ENCODE peak calls at places on chromosome 9, in nine cellular contexts. V is breast epithelium, E is dorsolateral prefrontal cortex, P is SK-N-SH, N is ovary, K is IMR-90, U is PC-9, L is AG10803, R is OCI-LY7. W is an unnamed sample.

GRCh38 chr9:95065224-95065623 is 252.3 kb downstream of the FANCC start:
- DNase-seq in V (peak), E (no peak), P (no peak), N (no peak), K (no peak), U (no peak), L (no peak), R (no peak), W (no peak)

GRCh38 chr9:69325409-69326212 is 596 bp downstream of the ENTREP1 start:
- DNase-seq in V (no peak), E (no peak), P (peak), N (peak), K (no peak), U (peak), L (no peak), R (no peak), W (no peak)

GRCh38 chr9:122767821-122768220 is 20.9 kb upstream of the OR5C1 start:
- DNase-seq in V (no peak), E (no peak), P (no peak), N (no peak), K (no peak), U (no peak), L (no peak), R (no peak), W (no peak)

GRCh38 chr9:102832814-102833213 is 162.3 kb upstream of the CYLC2 start:
- DNase-seq in V (no peak), E (no peak), P (no peak), N (no peak), K (no peak), U (no peak), L (no peak), R (no peak), W (no peak)

GRCh38 chr9:100884518-100884917 is 144.0 kb upstream of the PLPPR1 start:
- DNase-seq in V (no peak), E (no peak), P (no peak), N (no peak), K (no peak), U (no peak), L (no peak), R (no peak), W (no peak)

GRCh38 chr9:125933056-125933455 is 185.9 kb downstream of the PBX3 start:
- DNase-seq in V (no peak), E (no peak), P (no peak), N (no peak), K (no peak), U (no peak), L (no peak), R (no peak), W (no peak)

GRCh38 chr9:2060425-2060824 is 45.3 kb downstream of the SMARCA2 start:
- DNase-seq in V (no peak), E (no peak), P (no peak), N (no peak), K (peak), U (no peak), L (no peak), R (no peak), W (no peak)

GRCh38 chr9:91101598-91102168 is 260.0 kb downstream of the AUH start:
- DNase-seq in V (peak), E (no peak), P (no peak), N (no peak), K (no peak), U (no peak), L (no peak), R (peak), W (no peak)

GRCh38 chr9:83472221-83472665 is 66.0 kb downstream of the FRMD3 start:
- DNase-seq in V (no peak), E (no peak), P (no peak), N (no peak), K (peak), U (peak), L (peak), R (no peak), W (no peak)

GRCh38 chr9:14958989-14959388 is 48.8 kb upstream of the FREM1 start:
- DNase-seq in V (no peak), E (no peak), P (no peak), N (no peak), K (no peak), U (no peak), L (no peak), R (no peak), W (no peak)

GRCh38 chr9:110555971-110556370 is 23.6 kb downstream of the SVEP1 start:
- DNase-seq in V (peak), E (no peak), P (no peak), N (peak), K (peak), U (peak), L (peak), R (no peak), W (no peak)

GRCh38 chr9:95055851-95056551 is 261.5 kb downstream of the FANCC start:
- DNase-seq in V (peak), E (no peak), P (peak), N (no peak), K (peak), U (no peak), L (peak), R (no peak), W (no peak)

GRCh38 chr9:135211524-135211890 is 124.0 kb downstream of the OLFM1 start:
- DNase-seq in V (no peak), E (peak), P (no peak), N (no peak), K (no peak), U (no peak), L (no peak), R (no peak), W (no peak)

GRCh38 chr9:91039835-91040140 is 238.2 kb downstream of the SYK start:
- DNase-seq in V (no peak), E (no peak), P (no peak), N (no peak), K (no peak), U (no peak), L (no peak), R (no peak), W (no peak)

GRCh38 chr9:86925686-86926085 is 21.6 kb downstream of the GAS1 start:
- DNase-seq in V (no peak), E (no peak), P (no peak), N (no peak), K (peak), U (no peak), L (peak), R (no peak), W (no peak)

GRCh38 chr9:127450170-127450830 is 906 bp downstream of the RPL12 start:
- DNase-seq in V (no peak), E (no peak), P (no peak), N (no peak), K (peak), U (no peak), L (peak), R (peak), W (no peak)

GRCh38 chr9:33113799-33114547 is 37.5 kb upstream of the SMU1 start:
- DNase-seq in V (no peak), E (no peak), P (no peak), N (no peak), K (no peak), U (no peak), L (no peak), R (no peak), W (no peak)

GRCh38 chr9:115694014-115694413 is 459.6 kb upstream of the PAPPA start:
- DNase-seq in V (no peak), E (no peak), P (no peak), N (no peak), K (peak), U (no peak), L (peak), R (no peak), W (no peak)
- TF ChIP-seq CTCF in V (no peak), E (no peak), P (peak), N (no peak), K (peak), U (no peak), L (peak), R (peak), W (peak)

DNA sequence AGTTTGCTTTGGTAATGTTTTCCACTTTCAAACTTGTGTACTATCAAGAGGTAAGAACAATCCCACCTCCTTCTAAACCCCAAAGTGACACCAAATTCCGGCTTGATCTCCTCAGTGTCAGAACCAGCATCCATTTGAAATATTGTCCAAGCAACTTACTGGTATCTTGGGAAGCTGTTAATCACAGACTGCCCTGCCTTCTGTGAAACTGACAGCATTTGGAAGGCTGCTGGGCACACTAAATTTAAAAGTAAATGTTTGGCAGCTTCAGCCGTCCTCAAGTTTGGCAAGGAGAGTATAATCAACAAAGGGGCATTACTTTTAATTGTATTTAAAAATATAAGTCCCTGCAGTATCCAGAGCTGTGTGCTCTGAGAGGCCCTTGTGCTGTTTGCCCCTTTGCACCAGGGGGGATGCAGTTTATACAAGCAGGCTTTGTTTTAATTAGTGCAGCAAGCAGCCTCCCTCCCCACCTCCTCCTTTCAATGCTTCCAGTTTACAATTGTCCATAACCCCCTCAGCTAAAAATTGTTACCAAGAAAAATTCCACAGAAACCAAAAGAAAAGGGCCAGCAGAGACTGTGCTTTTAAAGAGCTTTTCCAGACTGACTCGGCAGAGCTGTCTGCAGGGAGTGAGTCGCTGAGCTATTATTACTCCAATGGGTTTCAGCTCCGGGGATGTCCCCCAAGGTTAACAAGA is 328.4 kb upstream of the MPDZ start:
- DNase-seq in V (no peak), E (no peak), P (peak), N (no peak), K (no peak), U (no peak), L (no peak), R (no peak), W (no peak)
- H3K4me3 ChIP-seq in V (peak), E (peak), P (no peak), N (peak), K (no peak), U (no peak), L (no peak), R (no peak), W (no peak)

GRCh38 chr9:21696411-21696865 is 106.0 kb upstream of the MTAP start:
- DNase-seq in V (no peak), E (no peak), P (peak), N (no peak), K (no peak), U (no peak), L (no peak), R (peak), W (no peak)
- TF ChIP-seq CTCF in V (no peak), E (no peak), P (peak), N (no peak), K (peak), U (no peak), L (no peak), R (no peak), W (no peak)

GRCh38 chr9:121499427-121500164 is at the start of gene GGTA1:
- DNase-seq in V (peak), E (no peak), P (peak), N (peak), K (peak), U (peak), L (peak), R (no peak), W (peak)

GRCh38 chr9:121499177-121499426 is 542 bp downstream of the GGTA1 start:
- DNase-seq in V (no peak), E (no peak), P (no peak), N (no peak), K (no peak), U (no peak), L (no peak), R (no peak), W (no peak)

GRCh38 chr9:121500165-121500478 is 478 bp upstream of the GGTA1 start:
- DNase-seq in V (no peak), E (no peak), P (no peak), N (no peak), K (no peak), U (no peak), L (no peak), R (no peak), W (no peak)

GRCh38 chr9:121498150-121498486 is 1.5 kb downstream of the GGTA1 start:
- DNase-seq in V (peak), E (no peak), P (peak), N (peak), K (peak), U (peak), L (peak), R (peak), W (peak)

DNA sequence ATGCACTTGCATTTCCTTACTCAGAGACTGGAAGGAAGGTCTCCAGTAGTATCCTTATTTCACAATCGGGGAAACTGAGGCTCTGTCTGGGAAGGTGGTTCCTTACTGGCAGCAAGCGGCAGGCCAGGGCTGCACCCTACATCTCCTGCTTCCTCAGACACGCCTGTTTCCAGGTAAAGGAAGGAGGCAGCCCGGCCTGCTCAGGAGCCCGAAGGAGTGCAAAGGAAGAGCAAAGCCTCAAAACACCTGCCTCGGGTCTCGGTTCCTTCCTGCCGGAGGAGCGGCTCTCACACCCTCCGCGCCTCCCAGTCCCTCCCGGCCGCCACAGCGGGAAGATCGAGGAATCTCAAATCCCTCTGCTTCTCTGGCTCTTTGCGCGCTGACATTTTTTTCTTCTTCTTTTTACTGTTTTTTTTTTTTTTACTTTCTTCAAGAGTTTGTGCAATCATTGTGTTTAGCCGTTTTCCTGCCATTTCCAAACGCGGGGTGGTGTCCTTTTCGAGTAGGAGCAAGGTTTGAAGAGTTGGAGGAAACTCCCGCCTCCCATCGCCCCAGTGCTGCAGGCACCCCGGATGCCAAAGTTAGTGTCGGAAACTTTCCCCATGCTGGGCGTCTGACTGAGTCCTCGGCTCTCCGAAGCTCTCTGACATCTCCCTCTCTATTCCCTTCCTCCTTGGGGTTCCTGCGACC is 1.0 kb downstream of the GGTA1 start:
- DNase-seq in V (peak), E (no peak), P (peak), N (peak), K (peak), U (peak), L (peak), R (peak), W (no peak)
- H3K4me3 ChIP-seq in V (peak), E (peak), P (peak), N (peak), K (peak), U (peak), L (peak), R (no peak), W (no peak)

GRCh38 chr9:121635300-121635699 is 16.1 kb upstream of the DAB2IP start:
- DNase-seq in V (no peak), E (no peak), P (no peak), N (no peak), K (no peak), U (no peak), L (no peak), R (no peak), W (no peak)
- TF ChIP-seq CTCF in V (no peak), E (no peak), P (no peak), N (no peak), K (no peak), U (no peak), L (no peak), R (no peak), W (no peak)

DNA sequence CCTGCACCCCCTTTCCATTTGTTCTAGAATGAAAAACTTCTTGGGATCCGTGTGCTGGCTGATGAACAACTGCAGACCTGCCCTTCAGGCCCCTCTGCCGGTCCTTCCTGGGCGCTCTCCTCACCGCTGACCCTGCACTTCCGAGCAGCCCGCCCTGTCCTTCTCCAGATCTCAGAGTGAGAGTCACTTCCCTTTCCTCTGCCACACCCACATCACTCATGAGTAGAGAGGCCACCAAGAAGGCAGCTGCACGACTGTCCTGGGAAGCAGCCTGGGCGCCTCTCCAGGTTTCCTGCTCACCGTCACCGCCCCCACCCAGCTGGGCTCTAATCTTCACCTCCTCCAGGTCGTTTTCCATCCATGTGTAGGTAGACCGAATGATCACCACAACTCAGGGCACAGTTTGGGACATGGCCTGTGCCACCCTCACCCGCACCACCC is 35.0 kb upstream of the NSMF start:
- DNase-seq in V (no peak), E (no peak), P (no peak), N (no peak), K (no peak), U (peak), L (no peak), R (no peak), W (no peak)
- H3K4me3 ChIP-seq in V (no peak), E (no peak), P (no peak), N (no peak), K (no peak), U (no peak), L (no peak), R (no peak), W (no peak)

DNA sequence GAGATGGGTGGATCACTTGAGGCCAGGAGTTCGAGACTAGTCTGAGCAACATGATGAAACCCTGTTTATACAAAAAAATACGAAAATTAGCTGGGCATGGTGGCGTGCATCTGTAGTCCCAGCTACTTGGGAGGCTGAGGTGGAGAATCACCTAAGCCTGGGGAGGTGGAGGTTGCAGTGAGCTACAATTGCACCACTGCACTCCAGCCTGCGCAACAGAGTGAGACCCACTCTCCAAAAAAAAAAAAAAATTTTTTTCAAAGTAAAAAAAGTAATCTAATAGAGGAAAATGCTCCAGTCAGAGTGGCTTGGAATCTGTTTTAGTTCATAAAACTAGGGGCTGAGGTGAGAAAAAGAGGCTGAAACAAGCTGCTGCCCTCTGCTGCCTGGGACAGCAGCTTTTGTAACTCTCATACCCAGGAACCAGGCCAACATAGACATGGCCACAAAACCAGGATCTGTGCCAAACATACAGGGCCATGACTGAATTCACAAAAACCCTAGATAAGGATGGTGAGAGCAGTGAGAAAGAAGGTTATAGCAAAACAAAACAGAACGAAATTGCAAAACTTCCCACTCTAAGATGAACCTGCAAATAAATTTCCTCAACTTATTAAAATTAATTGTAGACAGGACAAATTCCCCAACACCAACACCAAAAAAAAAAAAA is 13.1 kb upstream of the DCAF12 start:
- DNase-seq in V (no peak), E (no peak), P (peak), N (peak), K (peak), U (peak), L (peak), R (peak), W (peak)
- TF ChIP-seq CTCF in V (no peak), E (no peak), P (peak), N (no peak), K (peak), U (no peak), L (peak), R (peak), W (peak)

DNA sequence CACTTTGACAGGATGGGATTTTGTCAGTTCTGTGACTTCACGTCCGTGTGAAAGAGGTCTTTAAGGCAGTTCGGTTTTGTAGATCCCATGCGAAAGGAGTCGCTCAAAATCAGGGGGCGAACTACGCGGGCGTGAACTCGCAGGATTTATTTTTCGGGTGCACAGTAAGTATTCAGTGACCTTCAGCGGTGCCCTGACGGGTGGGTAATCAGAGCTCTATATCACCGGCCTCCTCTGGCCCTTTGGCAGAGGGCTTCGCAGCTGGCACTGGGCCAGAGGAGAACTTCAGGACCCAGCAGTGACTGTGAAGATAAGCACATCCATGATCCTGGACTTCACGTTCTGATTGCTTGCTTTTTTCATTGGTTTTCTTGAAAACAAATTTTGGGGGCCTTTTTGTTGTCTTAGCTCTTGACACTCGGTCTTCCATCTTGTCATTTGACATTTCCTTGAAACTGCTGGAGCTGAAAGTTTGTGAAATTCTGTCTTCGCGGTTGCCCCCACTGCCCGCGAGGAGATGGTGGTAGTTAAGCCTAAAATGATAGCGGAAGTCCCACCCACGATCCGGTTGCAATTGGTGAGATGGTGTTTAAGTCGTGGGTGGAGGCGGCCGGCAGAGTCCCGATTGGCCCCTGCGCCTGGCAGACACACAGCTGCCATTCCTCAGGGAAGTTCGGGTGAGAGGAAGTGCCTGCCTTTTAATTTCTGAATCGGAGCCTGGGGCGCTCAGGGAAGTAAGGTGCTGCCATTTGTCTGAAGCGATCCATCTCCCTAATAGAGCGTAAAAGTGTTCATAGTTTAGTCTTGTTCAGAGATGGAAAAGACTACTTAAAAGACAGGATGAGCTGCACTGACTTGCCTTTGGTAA is at the start of gene FAM120AOS:
- DNase-seq in V (peak), E (peak), P (peak), N (peak), K (peak), U (peak), L (peak), R (peak), W (peak)
- H3K4me3 ChIP-seq in V (peak), E (peak), P (peak), N (peak), K (peak), U (peak), L (peak), R (peak), W (peak)

W was measured in LNCaP clone FGC.